ENCODE peak calls at places on chromosomes 13 and 19, in nine cellular contexts. C is ovary, O is esophagus squamous epithelium, L is heart left ventricle, Q is breast epithelium, T is NB4, R is IMR-90, A is adrenal gland, Z is thyroid gland. U is an unnamed sample.

GRCh38 chr13:23695711-23696512 is 125.7 kb downstream of the TNFRSF19 start:
- DNase-seq in C (no peak), O (peak), L (peak), Q (no peak), T (peak), R (no peak), A (no peak), Z (peak), U (no peak)

GRCh38 chr13:19646062-19646461 is 12.6 kb downstream of the MPHOSPH8 start:
- DNase-seq in C (no peak), O (no peak), L (no peak), Q (no peak), T (no peak), R (no peak), A (no peak), Z (no peak), U (no peak)

GRCh38 chr13:105168295-105168694 is 1367.2 kb downstream of the EFNB2 start:
- DNase-seq in C (no peak), O (no peak), L (no peak), Q (no peak), T (no peak), R (no peak), A (no peak), Z (no peak), U (no peak)

GRCh38 chr19:45439569-45440258 is 16.0 kb upstream of the ERCC1 start:
- DNase-seq in C (peak), O (no peak), L (peak), Q (peak), T (peak), R (peak), A (peak), Z (peak), U (peak)

GRCh38 chr13:75685239-75685697 is 49.1 kb downstream of the LMO7 start:
- DNase-seq in C (no peak), O (no peak), L (no peak), Q (no peak), T (no peak), R (peak), A (no peak), Z (peak), U (no peak)

GRCh38 chr19:47063874-47064273 is 15.4 kb upstream of the TMEM160 start:
- DNase-seq in C (no peak), O (no peak), L (no peak), Q (no peak), T (no peak), R (no peak), A (no peak), Z (no peak), U (no peak)

GRCh38 chr19:55626350-55626749 is 2.0 kb upstream of the ZNF784 start:
- DNase-seq in C (no peak), O (no peak), L (no peak), Q (no peak), T (no peak), R (no peak), A (no peak), Z (no peak), U (no peak)

GRCh38 chr19:13838943-13839192 is 38.1 kb upstream of the NANOS3 start:
- DNase-seq in C (no peak), O (no peak), L (no peak), Q (no peak), T (peak), R (no peak), A (peak), Z (no peak), U (no peak)

GRCh38 chr19:2381151-2381822 is 21.2 kb downstream of the TMPRSS9 start:
- DNase-seq in C (no peak), O (no peak), L (no peak), Q (no peak), T (no peak), R (peak), A (no peak), Z (no peak), U (no peak)

GRCh38 chr19:49781394-49781793 is 14.6 kb downstream of the AP2A1 start:
- DNase-seq in C (no peak), O (no peak), L (no peak), Q (no peak), T (no peak), R (no peak), A (no peak), Z (no peak), U (no peak)

GRCh38 chr19:8065489-8066261 is 13.1 kb downstream of the CCL25 start:
- DNase-seq in C (no peak), O (no peak), L (peak), Q (no peak), T (no peak), R (no peak), A (no peak), Z (no peak), U (no peak)

GRCh38 chr19:56972291-56972914 is 131.9 kb upstream of the PEG3 start:
- DNase-seq in C (no peak), O (no peak), L (no peak), Q (no peak), T (no peak), R (no peak), A (no peak), Z (no peak), U (no peak)

GRCh38 chr13:45295536-45295935 is 45.4 kb downstream of the TPT1 start:
- DNase-seq in C (no peak), O (no peak), L (no peak), Q (no peak), T (no peak), R (peak), A (no peak), Z (peak), U (no peak)

GRCh38 chr19:1098177-1099051 is 3.2 kb upstream of the POLR2E start:
- DNase-seq in C (no peak), O (no peak), L (no peak), Q (no peak), T (no peak), R (peak), A (no peak), Z (no peak), U (peak)

GRCh38 chr19:7730286-7731217 is 1.4 kb downstream of the CLEC4G start:
- DNase-seq in C (no peak), O (no peak), L (no peak), Q (no peak), T (no peak), R (no peak), A (no peak), Z (no peak), U (no peak)

GRCh38 chr19:50835785-50836542 is 2.6 kb upstream of the KLK15 start:
- DNase-seq in C (peak), O (no peak), L (peak), Q (peak), T (peak), R (peak), A (peak), Z (peak), U (peak)

GRCh38 chr13:74102691-74103090 is 31.5 kb downstream of the KLF12 start:
- DNase-seq in C (no peak), O (no peak), L (no peak), Q (no peak), T (no peak), R (no peak), A (no peak), Z (no peak), U (no peak)

GRCh38 chr19:40831502-40832430 is 18.5 kb downstream of the CYP2A6 start:
- DNase-seq in C (peak), O (no peak), L (no peak), Q (no peak), T (peak), R (peak), A (no peak), Z (no peak), U (peak)

GRCh38 chr19:54403054-54403453 is 12.2 kb upstream of the TTYH1 start:
- DNase-seq in C (no peak), O (no peak), L (no peak), Q (no peak), T (no peak), R (no peak), A (no peak), Z (no peak), U (no peak)

GRCh38 chr13:113664751-113665581 is 2.1 kb upstream of the GRK1 start:
- DNase-seq in C (no peak), O (no peak), L (peak), Q (peak), T (no peak), R (no peak), A (peak), Z (no peak), U (peak)

GRCh38 chr19:42270346-42271044 is 1.4 kb downstream of the CIC start:
- DNase-seq in C (peak), O (no peak), L (no peak), Q (no peak), T (peak), R (no peak), A (peak), Z (peak), U (no peak)

GRCh38 chr13:20667857-20668256 is 35.6 kb upstream of the IL17D start:
- DNase-seq in C (no peak), O (no peak), L (no peak), Q (no peak), T (no peak), R (peak), A (no peak), Z (no peak), U (no peak)

GRCh38 chr13:43127827-43128226 is 104.4 kb downstream of the DNAJC15 start:
- DNase-seq in C (no peak), O (no peak), L (no peak), Q (no peak), T (no peak), R (no peak), A (no peak), Z (no peak), U (no peak)

GRCh38 chr13:71979616-71980015 is 112.6 kb upstream of the DACH1 start:
- DNase-seq in C (no peak), O (no peak), L (no peak), Q (no peak), T (peak), R (no peak), A (no peak), Z (no peak), U (no peak)

GRCh38 chr19:49447485-49448431 is 3.9 kb downstream of the PIH1D1 start:
- DNase-seq in C (peak), O (no peak), L (peak), Q (no peak), T (peak), R (peak), A (no peak), Z (no peak), U (no peak)

GRCh38 chr19:34277244-34277643 is 22.9 kb downstream of the GARRE1 start:
- DNase-seq in C (no peak), O (no peak), L (no peak), Q (no peak), T (no peak), R (no peak), A (no peak), Z (no peak), U (no peak)

GRCh38 chr19:4061178-4061682 is 5.5 kb downstream of the ZBTB7A start:
- DNase-seq in C (peak), O (no peak), L (peak), Q (peak), T (no peak), R (no peak), A (peak), Z (peak), U (peak)
- TF ChIP-seq POLR2A in C (no peak), O (peak), L (no peak), Q (no peak), T (no peak), R (no peak), A (no peak), Z (peak), U (no peak)

GRCh38 chr13:39603424-39603947 is 493 bp upstream of the LHFPL6 start:
- DNase-seq in C (peak), O (no peak), L (peak), Q (no peak), T (peak), R (peak), A (peak), Z (peak), U (no peak)

GRCh38 chr13:39604736-39605135 is 1.7 kb upstream of the LHFPL6 start:
- DNase-seq in C (no peak), O (no peak), L (no peak), Q (no peak), T (no peak), R (no peak), A (no peak), Z (no peak), U (no peak)

GRCh38 chr13:39602277-39602613 is 748 bp downstream of the LHFPL6 start:
- DNase-seq in C (no peak), O (no peak), L (no peak), Q (no peak), T (peak), R (no peak), A (no peak), Z (no peak), U (no peak)

GRCh38 chr13:39601636-39602035 is 1.4 kb downstream of the LHFPL6 start:
- DNase-seq in C (no peak), O (no peak), L (no peak), Q (no peak), T (no peak), R (no peak), A (no peak), Z (no peak), U (no peak)

DNA sequence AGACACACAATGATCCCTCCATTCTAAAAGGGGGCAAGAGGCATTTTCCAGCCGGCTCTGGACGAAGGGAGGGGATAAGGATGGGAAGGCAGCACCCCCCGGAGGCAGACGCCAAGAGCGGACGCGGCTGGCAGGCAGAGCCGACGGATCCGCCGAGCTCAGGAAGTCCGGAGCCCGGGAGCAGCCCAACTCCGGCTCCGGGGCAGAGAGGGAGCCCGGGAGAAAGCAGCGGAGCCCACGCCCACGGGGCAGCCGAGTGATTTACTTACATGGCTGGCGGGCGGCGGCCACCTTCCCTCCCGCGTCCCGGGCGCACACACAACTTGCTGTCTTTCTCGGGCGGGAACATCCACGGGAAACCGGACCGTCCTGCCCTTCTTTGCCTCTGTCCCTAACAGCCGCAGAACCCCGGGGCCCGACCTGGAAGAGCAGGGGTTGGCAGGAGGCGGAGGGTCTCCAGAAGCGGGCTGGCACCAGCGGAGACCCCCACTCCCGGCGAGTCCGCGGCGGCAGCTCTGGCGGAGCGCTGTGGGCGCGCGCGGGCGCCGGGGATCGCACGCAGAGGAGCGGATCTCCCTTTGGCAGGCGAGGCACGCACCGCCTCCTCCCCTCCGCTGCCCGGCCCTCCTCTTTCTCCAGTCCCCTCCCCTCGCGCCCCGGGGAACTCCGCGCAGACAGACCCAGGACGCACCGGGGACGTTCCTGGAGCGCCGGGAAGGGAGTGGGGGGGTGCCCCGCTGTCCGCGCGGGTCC is at the start of gene LHFPL6:
- DNase-seq in C (peak), O (no peak), L (peak), Q (peak), T (peak), R (peak), A (peak), Z (peak), U (peak)
- TF ChIP-seq CTCF in C (no peak), O (no peak), L (peak), Q (no peak), T (no peak), R (peak), A (peak), Z (no peak), U (no peak)

GRCh38 chr19:18869231-18869575 is 26.8 kb downstream of the CERS1 start:
- DNase-seq in C (no peak), O (no peak), L (peak), Q (no peak), T (no peak), R (no peak), A (no peak), Z (no peak), U (no peak)
- TF ChIP-seq POLR2A in C (no peak), O (no peak), L (no peak), Q (no peak), T (no peak), R (no peak), A (no peak), Z (no peak), U (no peak)

GRCh38 chr13:112063807-112064206 is 3.1 kb upstream of the SOX1 start:
- DNase-seq in C (no peak), O (no peak), L (no peak), Q (no peak), T (no peak), R (no peak), A (no peak), Z (no peak), U (no peak)

GRCh38 chr13:112064222-112064621 is 2.7 kb upstream of the SOX1 start:
- DNase-seq in C (no peak), O (no peak), L (no peak), Q (no peak), T (no peak), R (no peak), A (no peak), Z (no peak), U (no peak)

GRCh38 chr13:112062619-112063308 is 4.2 kb upstream of the SOX1 start:
- DNase-seq in C (no peak), O (no peak), L (no peak), Q (no peak), T (no peak), R (no peak), A (no peak), Z (no peak), U (peak)

GRCh38 chr13:112062047-112062618 is 4.8 kb upstream of the SOX1 start:
- DNase-seq in C (no peak), O (no peak), L (no peak), Q (no peak), T (no peak), R (no peak), A (no peak), Z (no peak), U (no peak)

GRCh38 chr13:112063309-112063626 is 3.7 kb upstream of the SOX1 start:
- DNase-seq in C (no peak), O (no peak), L (no peak), Q (no peak), T (no peak), R (no peak), A (no peak), Z (no peak), U (no peak)
- TF ChIP-seq CTCF in C (no peak), O (no peak), L (no peak), Q (no peak), T (no peak), R (no peak), A (no peak), Z (no peak), U (no peak)

GRCh38 chr19:38838208-38838985 is 6.8 kb upstream of the ECH1 start:
- DNase-seq in C (no peak), O (no peak), L (peak), Q (no peak), T (no peak), R (no peak), A (no peak), Z (no peak), U (no peak)
- TF ChIP-seq POLR2A in C (no peak), O (no peak), L (no peak), Q (no peak), T (no peak), R (no peak), A (no peak), Z (no peak), U (no peak)

GRCh38 chr19:17389957-17390664 is 3.9 kb downstream of the CCDC194 start:
- DNase-seq in C (no peak), O (no peak), L (no peak), Q (no peak), T (no peak), R (no peak), A (no peak), Z (no peak), U (no peak)

GRCh38 chr19:17390665-17391370 is 3.2 kb downstream of the CCDC194 start:
- DNase-seq in C (peak), O (no peak), L (peak), Q (peak), T (peak), R (peak), A (peak), Z (peak), U (peak)

GRCh38 chr19:17389288-17389687 is 4.7 kb downstream of the CCDC194 start:
- DNase-seq in C (no peak), O (no peak), L (no peak), Q (no peak), T (no peak), R (no peak), A (no peak), Z (no peak), U (no peak)

GRCh38 chr19:17393914-17394313 is at the start of gene CCDC194:
- DNase-seq in C (peak), O (no peak), L (no peak), Q (no peak), T (no peak), R (no peak), A (peak), Z (no peak), U (no peak)

DNA sequence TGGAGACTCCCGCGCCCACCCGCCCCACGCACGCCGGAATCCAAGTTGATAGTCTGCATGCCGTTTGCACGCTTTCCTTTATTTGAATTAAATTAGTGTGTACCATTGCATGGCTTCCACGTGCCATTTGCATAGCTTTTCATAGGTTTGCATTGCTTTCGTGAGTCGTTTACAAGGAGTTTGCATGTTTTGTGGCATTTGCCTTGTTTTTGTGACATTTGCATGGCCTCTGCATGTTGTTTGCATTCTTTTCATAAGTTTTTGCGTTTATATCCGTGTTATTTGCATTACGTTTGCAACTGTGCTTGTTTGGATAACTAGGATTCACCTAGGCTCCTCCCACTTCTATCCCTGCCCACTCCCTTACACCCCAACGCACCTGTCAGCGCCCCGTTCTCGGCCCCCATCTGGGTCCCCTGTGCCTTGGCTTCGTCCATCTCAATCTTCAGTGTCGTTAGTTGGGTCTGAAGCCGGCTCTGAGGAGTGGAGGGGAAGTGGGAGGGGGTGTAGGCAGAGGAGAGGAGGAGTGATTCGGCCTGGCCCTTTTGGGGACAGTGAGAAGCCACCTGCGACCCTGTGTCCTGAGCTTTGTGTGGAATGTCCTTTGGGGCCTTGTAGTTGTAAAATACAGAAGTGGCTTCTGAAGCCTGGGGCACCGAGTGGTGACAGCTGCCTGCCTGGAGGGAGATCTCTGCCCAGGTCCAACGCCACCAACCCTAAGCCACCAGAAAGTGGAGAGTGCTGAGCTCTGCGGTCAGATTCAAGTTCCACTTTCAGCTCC is 2.4 kb downstream of the CCDC194 start:
- DNase-seq in C (no peak), O (no peak), L (no peak), Q (no peak), T (peak), R (no peak), A (no peak), Z (no peak), U (no peak)
- TF ChIP-seq CTCF in C (no peak), O (no peak), L (no peak), Q (no peak), T (no peak), R (no peak), A (no peak), Z (no peak), U (no peak)

GRCh38 chr13:30415430-30416030 is 6.8 kb upstream of the UBE2L5 start:
- DNase-seq in C (no peak), O (no peak), L (no peak), Q (no peak), T (no peak), R (no peak), A (no peak), Z (no peak), U (no peak)

GRCh38 chr13:30410705-30411125 is 11.6 kb upstream of the UBE2L5 start:
- DNase-seq in C (no peak), O (no peak), L (no peak), Q (no peak), T (no peak), R (peak), A (no peak), Z (no peak), U (no peak)

GRCh38 chr13:30409911-30410704 is 12.2 kb upstream of the UBE2L5 start:
- DNase-seq in C (no peak), O (no peak), L (no peak), Q (no peak), T (no peak), R (peak), A (peak), Z (no peak), U (no peak)

GRCh38 chr13:30413842-30414241 is 8.5 kb upstream of the UBE2L5 start:
- DNase-seq in C (no peak), O (no peak), L (no peak), Q (no peak), T (peak), R (no peak), A (no peak), Z (no peak), U (no peak)

GRCh38 chr13:30412351-30412750 is 9.9 kb upstream of the UBE2L5 start:
- DNase-seq in C (no peak), O (no peak), L (no peak), Q (no peak), T (no peak), R (no peak), A (no peak), Z (no peak), U (no peak)
- TF ChIP-seq POLR2A in C (no peak), O (no peak), L (no peak), Q (no peak), T (no peak), R (no peak), A (no peak), Z (no peak), U (no peak)